ENCODE peak calls at places on chromosomes 11 and 22, in four cellular contexts. One of them, this sample, is unnamed. For H3K27me3, the result is how much of the 10 kb centered on the place peaks cover.

GRCh38 chr11:77121096-77121640 is 6.9 kb upstream of the MYO7A start:
- DNase-seq in body of pancreas: no peak
- DNase-seq in cardiac muscle cell: no peak
- DNase-seq in mammary epithelial cell: no peak
- DNase-seq in this sample: no peak

GRCh38 chr22:50469377-50470305 is 5.2 kb downstream of the SBF1 start:
- DNase-seq in cardiac muscle cell: peak
- DNase-seq in body of pancreas: peak
- DNase-seq in mammary epithelial cell: peak
- DNase-seq in this sample: no peak

GRCh38 chr11:79167510-79168188 is 273.2 kb downstream of the TENM4 start:
- DNase-seq in cardiac muscle cell: no peak
- DNase-seq in mammary epithelial cell: peak
- DNase-seq in body of pancreas: no peak
- DNase-seq in this sample: no peak

GRCh38 chr22:23263651-23264555 is 83.6 kb downstream of the BCR start:
- DNase-seq in body of pancreas: no peak
- DNase-seq in mammary epithelial cell: peak
- DNase-seq in cardiac muscle cell: no peak
- DNase-seq in this sample: no peak

GRCh38 chr11:12356944-12357655 is 20.3 kb upstream of the PARVA start:
- DNase-seq in mammary epithelial cell: no peak
- DNase-seq in body of pancreas: no peak
- DNase-seq in cardiac muscle cell: no peak
- DNase-seq in this sample: no peak

GRCh38 chr11:113675003-113675471 is 31.1 kb downstream of the TMPRSS5 start:
- DNase-seq in mammary epithelial cell: peak
- DNase-seq in body of pancreas: no peak
- DNase-seq in cardiac muscle cell: peak
- DNase-seq in this sample: peak

GRCh38 chr11:111300569-111300968 is 2.2 kb downstream of the POU2AF3 start:
- DNase-seq in cardiac muscle cell: no peak
- DNase-seq in mammary epithelial cell: no peak
- DNase-seq in body of pancreas: no peak
- DNase-seq in this sample: no peak

GRCh38 chr11:75771646-75772410 is 3.2 kb downstream of the DGAT2 start:
- DNase-seq in body of pancreas: no peak
- DNase-seq in mammary epithelial cell: peak
- DNase-seq in cardiac muscle cell: peak
- DNase-seq in this sample: peak

GRCh38 chr22:23888615-23889401 is 5.4 kb upstream of the MIF start:
- DNase-seq in cardiac muscle cell: peak
- DNase-seq in mammary epithelial cell: peak
- DNase-seq in body of pancreas: no peak
- DNase-seq in this sample: no peak

GRCh38 chr22:48781868-48782267 is 1045.8 kb downstream of the BRD1 start:
- DNase-seq in cardiac muscle cell: no peak
- DNase-seq in mammary epithelial cell: no peak
- DNase-seq in body of pancreas: no peak
- DNase-seq in this sample: no peak

GRCh38 chr22:35611891-35612576 is 5.1 kb downstream of the MB start:
- DNase-seq in body of pancreas: no peak
- DNase-seq in cardiac muscle cell: no peak
- DNase-seq in mammary epithelial cell: no peak
- DNase-seq in this sample: no peak

GRCh38 chr11:74612877-74613276 is 20.5 kb downstream of the POLD3 start:
- DNase-seq in mammary epithelial cell: no peak
- DNase-seq in cardiac muscle cell: no peak
- DNase-seq in body of pancreas: no peak
- DNase-seq in this sample: no peak

GRCh38 chr11:47616726-47617416 is 22.7 kb upstream of the C1QTNF4 start:
- DNase-seq in mammary epithelial cell: peak
- DNase-seq in body of pancreas: peak
- DNase-seq in cardiac muscle cell: peak
- DNase-seq in this sample: no peak

GRCh38 chr11:60767388-60767811 is 10.7 kb downstream of the MS4A15 start:
- DNase-seq in body of pancreas: no peak
- DNase-seq in cardiac muscle cell: no peak
- DNase-seq in mammary epithelial cell: no peak
- DNase-seq in this sample: no peak

GRCh38 chr11:56700242-56700918 is 1.5 kb downstream of the OR9G1 start:
- DNase-seq in mammary epithelial cell: peak
- DNase-seq in body of pancreas: no peak
- DNase-seq in cardiac muscle cell: no peak
- DNase-seq in this sample: no peak

GRCh38 chr22:30354644-30355043 is 2.0 kb downstream of the SF3A1 start:
- DNase-seq in body of pancreas: no peak
- DNase-seq in mammary epithelial cell: no peak
- DNase-seq in cardiac muscle cell: no peak
- DNase-seq in this sample: no peak

GRCh38 chr11:6351782-6352181 is 31.5 kb upstream of the CAVIN3 start:
- DNase-seq in mammary epithelial cell: no peak
- DNase-seq in cardiac muscle cell: no peak
- DNase-seq in body of pancreas: no peak
- DNase-seq in this sample: no peak

GRCh38 chr11:9663699-9664275 is at the start of gene SWAP70:
- DNase-seq in cardiac muscle cell: peak
- DNase-seq in mammary epithelial cell: peak
- DNase-seq in body of pancreas: peak
- DNase-seq in this sample: peak

GRCh38 chr11:405976-406795 is 8.6 kb downstream of the SIGIRR start:
- DNase-seq in cardiac muscle cell: no peak
- DNase-seq in mammary epithelial cell: no peak
- DNase-seq in body of pancreas: no peak
- DNase-seq in this sample: no peak

GRCh38 chr11:28581286-28582242 is 473.4 kb downstream of the METTL15 start:
- DNase-seq in cardiac muscle cell: peak
- DNase-seq in mammary epithelial cell: no peak
- DNase-seq in body of pancreas: no peak
- DNase-seq in this sample: no peak

GRCh38 chr11:128251140-128251539 is 336.2 kb downstream of the ETS1 start:
- DNase-seq in mammary epithelial cell: peak
- DNase-seq in body of pancreas: no peak
- DNase-seq in cardiac muscle cell: peak
- DNase-seq in this sample: no peak

GRCh38 chr11:105870521-105871113 is 151.4 kb downstream of the MSANTD4 start:
- DNase-seq in body of pancreas: no peak
- DNase-seq in cardiac muscle cell: no peak
- DNase-seq in mammary epithelial cell: no peak
- DNase-seq in this sample: no peak

GRCh38 chr11:94649925-94650623 is 82.9 kb downstream of the PIWIL4 start:
- DNase-seq in mammary epithelial cell: no peak
- DNase-seq in body of pancreas: no peak
- DNase-seq in cardiac muscle cell: no peak
- DNase-seq in this sample: no peak

GRCh38 chr11:8330416-8330815 is 66.7 kb upstream of the LMO1 start:
- DNase-seq in mammary epithelial cell: no peak
- DNase-seq in cardiac muscle cell: no peak
- DNase-seq in body of pancreas: no peak
- DNase-seq in this sample: no peak

GRCh38 chr11:67306769-67307544 is 3.6 kb downstream of the SSH3 start:
- DNase-seq in body of pancreas: no peak
- DNase-seq in cardiac muscle cell: no peak
- DNase-seq in mammary epithelial cell: no peak
- DNase-seq in this sample: no peak

GRCh38 chr22:35661377-35661937 is 13.2 kb downstream of the APOL6 start:
- DNase-seq in cardiac muscle cell: no peak
- DNase-seq in body of pancreas: no peak
- DNase-seq in mammary epithelial cell: peak
- DNase-seq in this sample: no peak

GRCh38 chr22:42343551-42344081 is 73.2 kb upstream of the TCF20 start:
- DNase-seq in mammary epithelial cell: no peak
- DNase-seq in cardiac muscle cell: no peak
- DNase-seq in body of pancreas: peak
- DNase-seq in this sample: no peak

GRCh38 chr11:102345923-102346322 is 1.1 kb upstream of the BIRC2 start:
- DNase-seq in mammary epithelial cell: peak
- DNase-seq in cardiac muscle cell: peak
- DNase-seq in body of pancreas: no peak
- DNase-seq in this sample: no peak

GRCh38 chr11:83035070-83035854 is 36.4 kb downstream of the RAB30 start:
- DNase-seq in body of pancreas: no peak
- DNase-seq in cardiac muscle cell: peak
- DNase-seq in mammary epithelial cell: peak
- DNase-seq in this sample: no peak

GRCh38 chr11:19374189-19374588 is 133.4 kb upstream of the E2F8 start:
- DNase-seq in mammary epithelial cell: peak
- DNase-seq in body of pancreas: no peak
- DNase-seq in cardiac muscle cell: peak
- DNase-seq in this sample: peak

GRCh38 chr22:21657020-21657360 is 8.8 kb upstream of the PPIL2 start:
- DNase-seq in body of pancreas: no peak
- DNase-seq in cardiac muscle cell: no peak
- DNase-seq in mammary epithelial cell: no peak
- DNase-seq in this sample: no peak

GRCh38 chr11:103850419-103851165 is 185.8 kb upstream of the DDI1 start:
- DNase-seq in mammary epithelial cell: no peak
- DNase-seq in body of pancreas: no peak
- DNase-seq in cardiac muscle cell: no peak
- DNase-seq in this sample: no peak

GRCh38 chr22:50102946-50103345 is 13.1 kb downstream of the MOV10L1 start:
- DNase-seq in body of pancreas: peak
- DNase-seq in cardiac muscle cell: no peak
- DNase-seq in mammary epithelial cell: peak
- DNase-seq in this sample: no peak

GRCh38 chr22:35645646-35646045 is 2.6 kb upstream of the APOL6 start:
- DNase-seq in mammary epithelial cell: no peak
- DNase-seq in cardiac muscle cell: no peak
- DNase-seq in body of pancreas: no peak
- DNase-seq in this sample: no peak

GRCh38 chr11:7220636-7221035 is 31.1 kb upstream of the SYT9 start:
- DNase-seq in mammary epithelial cell: no peak
- DNase-seq in cardiac muscle cell: no peak
- DNase-seq in body of pancreas: no peak
- DNase-seq in this sample: no peak

GRCh38 chr11:73398721-73399120 is 22.5 kb downstream of the RELT start:
- DNase-seq in mammary epithelial cell: no peak
- DNase-seq in cardiac muscle cell: no peak
- DNase-seq in body of pancreas: no peak
- DNase-seq in this sample: no peak

DNA sequence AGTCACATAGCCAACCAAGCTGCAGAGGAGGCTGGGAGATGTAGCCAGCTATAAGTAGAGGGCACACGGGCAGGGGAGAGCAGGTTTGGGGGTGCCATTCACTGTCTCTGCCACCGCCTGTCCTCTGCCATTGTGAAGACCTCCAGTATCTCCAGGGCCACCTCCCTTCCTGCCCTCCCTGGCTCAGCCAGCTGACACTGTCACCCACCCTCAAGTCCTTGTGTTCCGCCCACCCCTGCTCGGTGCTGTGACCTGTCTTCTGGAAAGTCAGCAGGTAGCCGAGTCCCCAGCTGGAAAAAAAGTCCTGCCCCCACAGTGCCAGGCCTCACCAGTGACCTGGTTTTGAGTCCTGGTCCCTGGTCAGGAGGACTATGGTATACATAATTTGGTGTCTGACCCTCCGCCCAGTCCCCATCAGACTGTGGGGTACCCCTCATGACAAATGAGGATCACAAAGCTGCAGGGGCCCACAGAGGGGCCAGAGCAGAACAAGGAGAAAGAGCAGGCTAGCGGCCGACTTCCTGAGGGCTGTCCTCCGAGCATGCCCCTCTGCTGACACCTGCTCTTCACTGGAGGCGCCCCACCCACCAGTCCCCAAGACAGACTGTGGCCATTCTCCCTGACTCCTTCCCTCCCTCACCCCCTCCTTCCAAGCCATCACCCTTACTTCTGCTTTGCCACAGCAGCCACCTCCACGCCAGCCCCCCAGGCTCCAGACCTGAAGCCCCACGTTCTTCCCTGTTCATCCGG is 7.1 kb upstream of the IL2RB start:
- DNase-seq in cardiac muscle cell: no peak
- DNase-seq in mammary epithelial cell: no peak
- DNase-seq in body of pancreas: no peak
- DNase-seq in this sample: no peak
- H3K4me3 ChIP-seq in cardiac muscle cell: no peak
- H3K4me3 ChIP-seq in mammary epithelial cell: no peak
- H3K4me3 ChIP-seq in body of pancreas: no peak
- H3K4me3 ChIP-seq in this sample: no peak

GRCh38 chr22:27089303-27089702 is 431.9 kb downstream of the MIAT start:
- DNase-seq in mammary epithelial cell: no peak
- DNase-seq in cardiac muscle cell: no peak
- DNase-seq in body of pancreas: no peak
- DNase-seq in this sample: no peak

GRCh38 chr22:27084130-27084529 is 426.7 kb downstream of the MIAT start:
- DNase-seq in cardiac muscle cell: no peak
- DNase-seq in body of pancreas: no peak
- DNase-seq in mammary epithelial cell: no peak
- DNase-seq in this sample: no peak

GRCh38 chr22:27088026-27088425 is 430.6 kb downstream of the MIAT start:
- DNase-seq in mammary epithelial cell: no peak
- DNase-seq in cardiac muscle cell: peak
- DNase-seq in body of pancreas: no peak
- DNase-seq in this sample: no peak

GRCh38 chr22:27086080-27086479 is 428.7 kb downstream of the MIAT start:
- DNase-seq in mammary epithelial cell: no peak
- DNase-seq in cardiac muscle cell: no peak
- DNase-seq in body of pancreas: no peak
- DNase-seq in this sample: no peak

GRCh38 chr22:27086728-27087450 is 429.5 kb downstream of the MIAT start:
- DNase-seq in mammary epithelial cell: no peak
- DNase-seq in body of pancreas: no peak
- DNase-seq in cardiac muscle cell: no peak
- DNase-seq in this sample: no peak
- TF ChIP-seq CTCF in mammary epithelial cell: no peak
- TF ChIP-seq CTCF in body of pancreas: no peak
- TF ChIP-seq CTCF in cardiac muscle cell: no peak
- TF ChIP-seq CTCF in this sample: no peak

DNA sequence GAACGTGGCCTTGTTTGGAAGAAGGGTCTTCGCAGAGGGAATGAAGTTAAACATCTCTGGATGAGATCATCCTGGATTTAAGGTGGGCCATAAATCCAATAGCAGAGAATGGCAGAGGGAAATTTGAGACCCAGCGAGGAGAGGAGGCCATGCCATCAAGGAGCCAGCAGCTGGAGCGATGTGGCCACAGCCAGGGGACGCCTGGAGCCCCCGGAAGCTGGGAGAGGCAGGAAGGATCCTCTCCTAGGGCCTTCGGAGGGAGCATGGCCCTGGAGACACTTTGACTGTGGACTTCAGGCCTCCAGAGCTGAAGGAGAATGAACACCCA is 22.1 kb downstream of the ANO1 start:
- DNase-seq in cardiac muscle cell: no peak
- DNase-seq in mammary epithelial cell: no peak
- DNase-seq in body of pancreas: no peak
- DNase-seq in this sample: no peak
- H3K27me3 ChIP-seq in cardiac muscle cell: under half
- H3K27me3 ChIP-seq in mammary epithelial cell: under half
- H3K27me3 ChIP-seq in body of pancreas: under half
- H3K27me3 ChIP-seq in this sample: under half

GRCh38 chr11:3049430-3050243 is 7.6 kb downstream of the CARS1 start:
- DNase-seq in body of pancreas: peak
- DNase-seq in cardiac muscle cell: peak
- DNase-seq in mammary epithelial cell: peak
- DNase-seq in this sample: peak
- H3K4me3 ChIP-seq in body of pancreas: no peak
- H3K4me3 ChIP-seq in cardiac muscle cell: no peak
- H3K4me3 ChIP-seq in mammary epithelial cell: no peak
- H3K4me3 ChIP-seq in this sample: no peak

GRCh38 chr11:130913268-130913667 is 3.0 kb downstream of the SNX19 start:
- DNase-seq in body of pancreas: no peak
- DNase-seq in cardiac muscle cell: no peak
- DNase-seq in mammary epithelial cell: no peak
- DNase-seq in this sample: no peak
- TF ChIP-seq CTCF in body of pancreas: no peak
- TF ChIP-seq CTCF in cardiac muscle cell: no peak
- TF ChIP-seq CTCF in mammary epithelial cell: no peak
- TF ChIP-seq CTCF in this sample: no peak